ENCODE peak calls at places on chromosomes 7 and 10, in six cellular contexts. V is stimulated activated CD8-positive, alpha-beta memory T cell treated with anti-CD3 and anti-CD28 coated beads, Interleukin-12 subunit alpha, Interleukin-12 subunit beta, amount 100 ng/mL, for 1 hour; G is spleen; C is left ventricle myocardium superior; W is NCI-H1694; T is lower leg skin. Z is an unnamed sample.
A peak's percentile ranks its signal among the peaks of the same experiment; 100 is the strongest.

GRCh38 chr10:95509281-95509680 is 51.9 kb downstream of the SORBS1 start:
- DNase-seq in V (no peak), G (no peak), C (no peak), W (no peak), T (no peak), Z (no peak)

GRCh38 chr7:117008849-117009531 is 55.7 kb downstream of the ST7 start:
- DNase-seq in V (no peak), G (no peak), C (no peak), W (no peak), T (no peak), Z (no peak)

GRCh38 chr10:86045896-86046295 is 320.7 kb downstream of the GRID1 start:
- DNase-seq in V (no peak), G (no peak), C (no peak), W (no peak), T (no peak), Z (no peak)

GRCh38 chr10:58998924-58999713 is 177.3 kb upstream of the PHYHIPL start:
- DNase-seq in V (no peak), G (no peak), C (peak; percentile 71), W (no peak), T (peak; percentile 59), Z (no peak)

GRCh38 chr10:7239312-7239985 is 171.4 kb downstream of the SFMBT2 start:
- DNase-seq in V (no peak), G (no peak), C (no peak), W (no peak), T (no peak), Z (no peak)

GRCh38 chr7:55423891-55424290 is 58.8 kb downstream of the LANCL2 start:
- DNase-seq in V (no peak), G (no peak), C (no peak), W (no peak), T (no peak), Z (no peak)

GRCh38 chr10:57314046-57314445 is 953.0 kb upstream of the ZWINT start:
- DNase-seq in V (no peak), G (no peak), C (no peak), W (no peak), T (no peak), Z (no peak)

GRCh38 chr7:11784808-11785536 is 47.0 kb downstream of the THSD7A start:
- DNase-seq in V (no peak), G (no peak), C (no peak), W (no peak), T (no peak), Z (no peak)

GRCh38 chr7:150388709-150389531 is 9.8 kb downstream of the ZNF775 start:
- DNase-seq in V (no peak), G (peak; percentile 78), C (peak; percentile 88), W (peak; percentile 70), T (no peak), Z (peak; percentile 76)

GRCh38 chr10:20034732-20035131 is 218.5 kb downstream of the PLXDC2 start:
- DNase-seq in V (no peak), G (no peak), C (no peak), W (no peak), T (no peak), Z (no peak)

GRCh38 chr7:17506601-17507000 is 208.1 kb downstream of the AHR start:
- DNase-seq in V (no peak), G (no peak), C (no peak), W (no peak), T (no peak), Z (no peak)

GRCh38 chr7:40306596-40306995 is 171.8 kb downstream of the SUGCT start:
- DNase-seq in V (no peak), G (no peak), C (no peak), W (no peak), T (no peak), Z (no peak)

GRCh38 chr10:107364872-107365271 is 200.4 kb upstream of the SORCS1 start:
- DNase-seq in V (no peak), G (no peak), C (no peak), W (no peak), T (no peak), Z (no peak)

GRCh38 chr10:124301736-124302135 is 117.0 kb downstream of the OAT start:
- DNase-seq in V (no peak), G (no peak), C (no peak), W (no peak), T (no peak), Z (no peak)

GRCh38 chr7:26307226-26307625 is 15.6 kb downstream of the SNX10 start:
- DNase-seq in V (no peak), G (no peak), C (no peak), W (no peak), T (peak; percentile 72), Z (no peak)

Z was measured in retina.